ENCODE peak calls at places on chromosomes 1 and 21, in nine cellular contexts. C is transverse colon; M is EL; X is H7; L is SJSA1; V is activated naive CD8-positive, alpha-beta T cell treated with anti-CD3 and anti-CD28 coated beads, Interleukin-2, amount 50 U/mL, for 24 hours; Q is NCI-H1092; K is NCI-H446; P is HFFc6. D is an unnamed sample.

GRCh38 chr1:5296135-5296930 is 641.9 kb downstream of the AJAP1 start:
- DNase-seq in Q (no peak), K (no peak), C (no peak), P (no peak), V (no peak), L (no peak), X (no peak), M (no peak), D (no peak)

GRCh38 chr1:36108314-36108713 is 16.7 kb downstream of the COL8A2 start:
- DNase-seq in P (peak), Q (no peak), K (no peak), L (peak), C (no peak), M (peak), V (no peak), X (peak), D (no peak)

GRCh38 chr1:108679586-108680213 is 12.4 kb upstream of the PRPF38B start:
- DNase-seq in C (no peak), P (no peak), K (no peak), V (no peak), Q (no peak), M (no peak), X (no peak), L (no peak), D (no peak)

GRCh38 chr1:86472165-86472564 is 3.4 kb downstream of the CLCA1 start:
- DNase-seq in V (no peak), K (no peak), P (no peak), L (no peak), M (no peak), Q (no peak), C (no peak), X (peak), D (no peak)

GRCh38 chr1:94633051-94633450 is 91.5 kb upstream of the F3 start:
- DNase-seq in P (peak), L (no peak), Q (no peak), K (no peak), M (peak), C (no peak), X (no peak), V (no peak), D (no peak)

GRCh38 chr1:59703918-59704378 is 110.8 kb upstream of the HOOK1 start:
- DNase-seq in V (no peak), C (no peak), Q (no peak), K (no peak), M (peak), L (no peak), X (no peak), P (no peak), D (no peak)

GRCh38 chr1:238489006-238489405 is 598.3 kb upstream of the ZP4 start:
- DNase-seq in M (peak), K (no peak), X (no peak), L (no peak), Q (no peak), V (no peak), C (no peak), P (no peak), D (no peak)

GRCh38 chr21:33443174-33443573 is 36.6 kb downstream of the TMEM50B start:
- DNase-seq in K (no peak), P (no peak), X (no peak), V (no peak), C (no peak), Q (no peak), M (no peak), L (no peak), D (no peak)

GRCh38 chr1:223364685-223365382 is 858 bp upstream of the SUSD4 start:
- DNase-seq in L (no peak), M (no peak), Q (no peak), K (no peak), C (no peak), P (no peak), X (peak), V (peak), D (no peak)

GRCh38 chr1:223731076-223731770 is 18.9 kb downstream of the CAPN2 start:
- DNase-seq in P (peak), C (peak), K (no peak), V (no peak), X (no peak), M (peak), Q (no peak), L (no peak), D (peak)